ENCODE peak calls at places on chromosomes 5 and 9, in six cellular contexts. Z is mesendoderm; B is fibroblast of lung; U is CD8-positive, alpha-beta T cell; Y is T-helper 2 cell; T is WERI-Rb-1. G is an unnamed sample.

GRCh38 chr9:73437758-73438157 is 286.1 kb downstream of the ANXA1 start:
- DNase-seq in Z (no peak), B (no peak), U (no peak), Y (no peak), T (no peak), G (no peak)

GRCh38 chr5:77906806-77907205 is 130.7 kb upstream of the TBCA start:
- DNase-seq in Z (no peak), B (peak; percentile 16), U (no peak), Y (no peak), T (no peak), G (no peak)

GRCh38 chr5:137488516-137488915 is 10.6 kb downstream of the SPOCK1 start:
- DNase-seq in Z (no peak), B (no peak), U (no peak), Y (no peak), T (no peak), G (no peak)

GRCh38 chr9:5436441-5436840 is 1.3 kb downstream of the PLGRKT start:
- DNase-seq in Z (no peak), B (no peak), U (no peak), Y (no peak), T (no peak), G (no peak)

GRCh38 chr9:99046542-99047071 is 58.3 kb upstream of the TGFBR1 start:
- DNase-seq in Z (no peak), B (no peak), U (no peak), Y (no peak), T (no peak), G (no peak)

GRCh38 chr5:38059876-38060275 is 198.5 kb upstream of the EGFLAM start:
- DNase-seq in Z (no peak), B (no peak), U (no peak), Y (no peak), T (no peak), G (no peak)

GRCh38 chr9:105039180-105039799 is 111.3 kb upstream of the ABCA1 start:
- DNase-seq in Z (no peak), B (no peak), U (no peak), Y (no peak), T (no peak), G (no peak)

GRCh38 chr5:154520861-154521453 is 42.9 kb upstream of the HAND1 start:
- DNase-seq in Z (peak; percentile 98), B (peak; percentile 9), U (no peak), Y (no peak), T (peak; percentile 83), G (no peak)

GRCh38 chr5:149264432-149265069 is 7.1 kb upstream of the AFAP1L1 start:
- DNase-seq in Z (peak; percentile 81), B (no peak), U (peak; percentile 28), Y (peak; percentile 27), T (peak; percentile 59), G (peak; percentile 58)

GRCh38 chr5:179296150-179296821 is 49.0 kb downstream of the ADAMTS2 start:
- DNase-seq in Z (no peak), B (no peak), U (no peak), Y (no peak), T (no peak), G (no peak)

GRCh38 chr9:137534256-137535119 is 15.7 kb downstream of the PNPLA7 start:
- DNase-seq in Z (peak; percentile 86), B (peak; percentile 69), U (no peak), Y (no peak), T (peak; percentile 35), G (no peak)

GRCh38 chr9:115551396-115551795 is 433.4 kb upstream of the TNC start:
- DNase-seq in Z (no peak), B (peak; percentile 5), U (no peak), Y (no peak), T (no peak), G (no peak)

GRCh38 chr9:70880523-70880922 is 240.9 kb downstream of the TRPM3 start:
- DNase-seq in Z (no peak), B (no peak), U (no peak), Y (no peak), T (no peak), G (no peak)

GRCh38 chr5:54329731-54330709 is 19.6 kb upstream of the ARL15 start:
- DNase-seq in Z (peak; percentile 73), B (peak; percentile 86), U (no peak), Y (no peak), T (no peak), G (no peak)

GRCh38 chr5:160312139-160312959 is at the start of gene CCNJL:
- DNase-seq in Z (peak; percentile 87), B (peak; percentile 17), U (no peak), Y (no peak), T (peak; percentile 81), G (no peak)

GRCh38 chr9:18429065-18429464 is 44.9 kb upstream of the ADAMTSL1 start:
- DNase-seq in Z (no peak), B (peak; percentile 91), U (no peak), Y (no peak), T (no peak), G (no peak)

GRCh38 chr5:2591777-2592453 is 159.6 kb downstream of the IRX2 start:
- DNase-seq in Z (no peak), B (no peak), U (no peak), Y (no peak), T (no peak), G (no peak)

GRCh38 chr9:94741856-94742255 is 15.4 kb downstream of the AOPEP start:
- DNase-seq in Z (no peak), B (no peak), U (no peak), Y (no peak), T (no peak), G (no peak)

GRCh38 chr9:18441245-18441644 is 32.7 kb upstream of the ADAMTSL1 start:
- DNase-seq in Z (no peak), B (no peak), U (no peak), Y (no peak), T (no peak), G (no peak)

GRCh38 chr9:37324691-37325490 is 97.6 kb upstream of the GRHPR start:
- DNase-seq in Z (no peak), B (peak; percentile 13), U (no peak), Y (no peak), T (peak; percentile 44), G (no peak)

GRCh38 chr5:19314840-19315239 is 673.2 kb downstream of the CDH18 start:
- DNase-seq in Z (peak; percentile 87), B (peak; percentile 91), U (no peak), Y (no peak), T (no peak), G (no peak)